ENCODE peak calls at places on chromosomes 12 and 14, in four cellular contexts. One of them, this sample, is unnamed.
A peak's percentile ranks its signal among the peaks of the same experiment; 100 is the strongest.

GRCh38 chr12:53532026-53532425 is 24.7 kb upstream of the NPFF start:
- DNase-seq in upper lobe of right lung: no peak
- DNase-seq in lower leg skin: no peak
- DNase-seq in upper lobe of left lung: no peak
- DNase-seq in this sample: no peak

GRCh38 chr12:83198291-83198690 is 511.6 kb downstream of the TMTC2 start:
- DNase-seq in upper lobe of right lung: no peak
- DNase-seq in lower leg skin: no peak
- DNase-seq in upper lobe of left lung: no peak
- DNase-seq in this sample: no peak

GRCh38 chr12:118052324-118053070 is 8.5 kb downstream of the WSB2 start:
- DNase-seq in upper lobe of right lung: peak; percentile 69
- DNase-seq in lower leg skin: peak; percentile 91
- DNase-seq in upper lobe of left lung: peak; percentile 90
- DNase-seq in this sample: no peak

GRCh38 chr12:114729731-114730130 is 45.8 kb upstream of the TBX3 start:
- DNase-seq in upper lobe of right lung: no peak
- DNase-seq in lower leg skin: no peak
- DNase-seq in upper lobe of left lung: no peak
- DNase-seq in this sample: no peak

GRCh38 chr12:46358791-46359666 is 13.5 kb downstream of the SLC38A2 start:
- DNase-seq in upper lobe of right lung: no peak
- DNase-seq in lower leg skin: no peak
- DNase-seq in upper lobe of left lung: no peak
- DNase-seq in this sample: no peak

GRCh38 chr12:1607940-1608782 is 13.8 kb upstream of the FBXL14 start:
- DNase-seq in upper lobe of right lung: no peak
- DNase-seq in lower leg skin: no peak
- DNase-seq in upper lobe of left lung: no peak
- DNase-seq in this sample: no peak

GRCh38 chr14:92973265-92973797 is 50.4 kb downstream of the CHGA start:
- DNase-seq in upper lobe of right lung: peak; percentile 81
- DNase-seq in lower leg skin: peak; percentile 94
- DNase-seq in upper lobe of left lung: peak; percentile 67
- DNase-seq in this sample: no peak

GRCh38 chr12:3683670-3684069 is 69.2 kb downstream of the CRACR2A start:
- DNase-seq in upper lobe of right lung: no peak
- DNase-seq in lower leg skin: no peak
- DNase-seq in upper lobe of left lung: no peak
- DNase-seq in this sample: no peak

GRCh38 chr14:35333347-35333730 is 41.2 kb downstream of the PSMA6 start:
- DNase-seq in upper lobe of right lung: no peak
- DNase-seq in lower leg skin: no peak
- DNase-seq in upper lobe of left lung: no peak
- DNase-seq in this sample: no peak

GRCh38 chr12:44774815-44775411 is 101.2 kb downstream of the NELL2 start:
- DNase-seq in upper lobe of right lung: no peak
- DNase-seq in lower leg skin: no peak
- DNase-seq in upper lobe of left lung: no peak
- DNase-seq in this sample: peak; percentile 21

GRCh38 chr12:92505373-92506340 is 197.1 kb upstream of the PLEKHG7 start:
- DNase-seq in upper lobe of right lung: peak; percentile 66
- DNase-seq in lower leg skin: peak; percentile 90
- DNase-seq in upper lobe of left lung: peak; percentile 59
- DNase-seq in this sample: no peak

GRCh38 chr14:56886471-56887062 is 76.3 kb upstream of the OTX2 start:
- DNase-seq in upper lobe of right lung: no peak
- DNase-seq in lower leg skin: no peak
- DNase-seq in upper lobe of left lung: no peak
- DNase-seq in this sample: no peak

GRCh38 chr14:47365248-47365647 is 310.2 kb downstream of the MDGA2 start:
- DNase-seq in upper lobe of right lung: no peak
- DNase-seq in lower leg skin: no peak
- DNase-seq in upper lobe of left lung: no peak
- DNase-seq in this sample: no peak

GRCh38 chr12:126747530-126748149 is 1519.3 kb upstream of the TMEM132C start:
- DNase-seq in upper lobe of right lung: peak; percentile 77
- DNase-seq in lower leg skin: no peak
- DNase-seq in upper lobe of left lung: peak; percentile 48
- DNase-seq in this sample: peak; percentile 24

GRCh38 chr14:49892301-49892635 is 614 bp upstream of the ARF6 start:
- DNase-seq in upper lobe of right lung: no peak
- DNase-seq in lower leg skin: no peak
- DNase-seq in upper lobe of left lung: peak; percentile 70
- DNase-seq in this sample: no peak

DNA sequence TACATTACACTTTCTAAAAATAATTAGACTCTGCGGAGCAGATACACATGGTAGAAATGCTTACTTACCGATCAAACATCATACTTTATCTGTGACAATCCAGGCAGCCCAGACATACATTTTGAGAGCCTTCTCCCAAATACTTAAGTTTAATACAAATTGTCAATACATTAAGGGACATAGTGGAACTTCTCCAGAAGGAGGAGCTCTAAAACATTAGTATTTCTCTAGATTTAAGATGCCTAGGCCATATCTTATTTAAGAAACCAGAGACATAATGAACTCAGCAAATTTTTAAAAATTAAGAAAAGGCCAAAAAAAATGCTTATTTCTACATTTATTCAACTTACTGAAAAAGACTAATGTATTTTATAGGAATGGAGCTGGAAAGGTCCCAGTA is 16.1 kb downstream of the ACSM4 start:
- DNase-seq in upper lobe of right lung: no peak
- DNase-seq in lower leg skin: no peak
- DNase-seq in upper lobe of left lung: no peak
- DNase-seq in this sample: no peak
- TF ChIP-seq CTCF in upper lobe of right lung: no peak
- TF ChIP-seq CTCF in lower leg skin: no peak
- TF ChIP-seq CTCF in upper lobe of left lung: no peak
- TF ChIP-seq CTCF in this sample: peak; percentile 19

GRCh38 chr14:96297000-96297399 is 41.0 kb downstream of the BDKRB1 start:
- DNase-seq in upper lobe of right lung: no peak
- DNase-seq in lower leg skin: no peak
- DNase-seq in upper lobe of left lung: no peak
- DNase-seq in this sample: no peak
- TF ChIP-seq CTCF in upper lobe of right lung: peak; percentile 62
- TF ChIP-seq CTCF in lower leg skin: no peak
- TF ChIP-seq CTCF in upper lobe of left lung: peak; percentile 38
- TF ChIP-seq CTCF in this sample: peak; percentile 57

GRCh38 chr12:95216704-95217376 is 427 bp downstream of the FGD6 start:
- DNase-seq in upper lobe of right lung: no peak
- DNase-seq in lower leg skin: no peak
- DNase-seq in upper lobe of left lung: no peak
- DNase-seq in this sample: no peak

GRCh38 chr12:95218852-95219171 is 1.2 kb downstream of the VEZT start:
- DNase-seq in upper lobe of right lung: no peak
- DNase-seq in lower leg skin: no peak
- DNase-seq in upper lobe of left lung: peak; percentile 35
- DNase-seq in this sample: no peak

GRCh38 chr12:95218164-95218851 is 701 bp downstream of the VEZT start:
- DNase-seq in upper lobe of right lung: no peak
- DNase-seq in lower leg skin: no peak
- DNase-seq in upper lobe of left lung: no peak
- DNase-seq in this sample: no peak

GRCh38 chr12:95215925-95216324 is 1.3 kb downstream of the FGD6 start:
- DNase-seq in upper lobe of right lung: no peak
- DNase-seq in lower leg skin: no peak
- DNase-seq in upper lobe of left lung: no peak
- DNase-seq in this sample: no peak

GRCh38 chr12:95217377-95218163 is at the start of the genes FGD6 and VEZT:
- DNase-seq in upper lobe of right lung: peak; percentile 99
- DNase-seq in lower leg skin: peak; percentile 100
- DNase-seq in upper lobe of left lung: peak; percentile 99
- DNase-seq in this sample: peak; percentile 93
- TF ChIP-seq CTCF in upper lobe of right lung: peak; percentile 72
- TF ChIP-seq CTCF in lower leg skin: no peak
- TF ChIP-seq CTCF in upper lobe of left lung: peak; percentile 92
- TF ChIP-seq CTCF in this sample: peak; percentile 63

GRCh38 chr12:66143868-66144267 is 13.3 kb upstream of the LLPH start:
- DNase-seq in upper lobe of right lung: no peak
- DNase-seq in lower leg skin: no peak
- DNase-seq in upper lobe of left lung: no peak
- DNase-seq in this sample: no peak

GRCh38 chr12:66154776-66155175 is 15.0 kb downstream of the TMBIM4 start:
- DNase-seq in upper lobe of right lung: no peak
- DNase-seq in lower leg skin: no peak
- DNase-seq in upper lobe of left lung: no peak
- DNase-seq in this sample: no peak

GRCh38 chr12:66144796-66145754 is 14.5 kb upstream of the LLPH start:
- DNase-seq in upper lobe of right lung: no peak
- DNase-seq in lower leg skin: no peak
- DNase-seq in upper lobe of left lung: peak; percentile 69
- DNase-seq in this sample: no peak

GRCh38 chr12:66152732-66153131 is 17.1 kb downstream of the TMBIM4 start:
- DNase-seq in upper lobe of right lung: no peak
- DNase-seq in lower leg skin: no peak
- DNase-seq in upper lobe of left lung: no peak
- DNase-seq in this sample: no peak

DNA sequence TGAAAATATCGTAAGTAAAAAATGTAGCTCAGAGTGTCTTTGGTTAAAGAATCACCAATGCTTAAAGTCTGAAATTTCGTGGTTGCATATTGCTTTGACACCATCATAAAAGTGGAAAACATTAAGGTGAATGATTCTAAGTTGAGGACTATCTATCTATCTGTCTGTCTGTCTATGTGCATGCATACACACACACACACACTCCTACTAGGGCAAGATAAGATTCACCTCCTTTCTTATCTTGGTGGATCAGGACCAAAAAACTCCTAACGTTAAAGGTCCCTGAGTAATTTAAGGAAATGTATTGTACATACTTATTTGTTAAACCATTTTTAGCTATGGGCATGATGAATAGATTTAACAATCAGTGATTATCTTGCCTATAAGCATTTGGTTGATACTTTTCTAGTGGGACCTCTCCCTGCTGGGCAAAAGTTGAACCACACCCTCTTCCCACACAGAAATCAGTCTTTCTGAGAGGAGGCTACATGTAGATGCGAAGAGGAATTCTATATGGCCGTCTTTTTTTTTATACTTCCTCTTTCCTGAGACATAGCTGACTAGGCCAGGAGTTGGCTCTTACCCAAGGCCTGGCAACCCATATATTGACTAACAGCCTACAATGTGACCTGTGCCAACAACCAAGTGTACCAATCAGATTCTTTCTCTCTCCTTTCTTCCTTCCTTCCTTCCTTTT is 19.3 kb upstream of the LLPH start:
- DNase-seq in upper lobe of right lung: no peak
- DNase-seq in lower leg skin: no peak
- DNase-seq in upper lobe of left lung: peak; percentile 65
- DNase-seq in this sample: no peak
- TF ChIP-seq CTCF in upper lobe of right lung: peak; percentile 27
- TF ChIP-seq CTCF in lower leg skin: no peak
- TF ChIP-seq CTCF in upper lobe of left lung: no peak
- TF ChIP-seq CTCF in this sample: no peak

DNA sequence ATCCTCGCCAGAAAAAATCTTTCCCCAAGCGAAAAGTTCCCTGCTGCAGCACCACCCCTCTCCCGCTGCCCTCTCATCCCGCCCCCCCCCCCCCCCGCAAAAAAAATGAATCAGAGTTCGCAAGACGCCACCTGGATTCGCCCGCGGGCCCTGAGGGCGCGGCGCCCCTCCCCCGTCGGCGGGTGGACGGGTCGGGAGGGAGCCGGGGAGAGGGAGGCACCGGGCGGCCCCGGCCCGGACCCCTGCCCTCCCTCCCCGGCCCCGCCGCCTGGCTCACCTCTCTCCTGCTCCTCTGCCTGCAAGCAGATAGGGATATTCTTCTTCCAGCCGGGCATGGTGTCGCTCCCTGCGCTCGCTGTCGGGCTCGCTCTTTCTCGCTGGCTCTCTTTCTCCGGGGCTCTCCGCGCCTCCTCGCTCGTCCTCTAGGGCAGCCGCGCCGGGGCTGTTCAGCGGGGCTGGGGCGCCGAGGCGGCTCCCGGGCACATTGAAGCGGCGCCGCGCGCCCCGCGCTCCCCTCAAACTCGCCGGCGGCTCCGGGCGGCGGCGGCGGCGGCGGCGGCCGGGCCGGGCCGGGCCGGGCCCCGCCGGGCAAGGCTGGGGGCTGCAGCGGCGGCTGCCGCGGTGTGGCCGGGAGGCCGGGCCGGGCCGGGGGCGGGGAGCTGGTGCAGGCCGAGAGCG is 200.2 kb upstream of the CAND1 start:
- DNase-seq in upper lobe of right lung: peak; percentile 70
- DNase-seq in lower leg skin: peak; percentile 85
- DNase-seq in upper lobe of left lung: no peak
- DNase-seq in this sample: no peak
- TF ChIP-seq CTCF in upper lobe of right lung: no peak
- TF ChIP-seq CTCF in lower leg skin: no peak
- TF ChIP-seq CTCF in upper lobe of left lung: no peak
- TF ChIP-seq CTCF in this sample: no peak

DNA sequence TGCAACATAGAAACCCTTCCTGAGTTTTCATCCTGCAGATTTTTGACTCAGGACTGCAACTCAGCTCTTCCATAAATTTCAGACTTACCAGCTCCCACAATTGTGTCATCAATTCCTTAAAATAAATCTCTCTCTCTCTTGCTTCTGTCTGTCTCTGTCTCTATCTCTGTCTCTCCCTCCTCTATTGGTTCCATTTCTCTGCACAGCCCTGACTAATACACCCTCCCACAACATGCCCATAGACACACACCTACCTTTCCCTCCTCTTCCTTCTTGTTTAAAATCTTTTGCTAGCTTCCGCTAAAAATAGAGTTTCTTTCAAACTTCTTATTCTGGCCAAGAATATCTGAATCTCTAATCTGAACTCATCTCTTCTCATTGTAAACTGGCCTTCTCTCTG is 22.9 kb upstream of the PTHLH start:
- DNase-seq in upper lobe of right lung: no peak
- DNase-seq in lower leg skin: no peak
- DNase-seq in upper lobe of left lung: no peak
- DNase-seq in this sample: no peak
- TF ChIP-seq CTCF in upper lobe of right lung: no peak
- TF ChIP-seq CTCF in lower leg skin: no peak
- TF ChIP-seq CTCF in upper lobe of left lung: no peak
- TF ChIP-seq CTCF in this sample: no peak

GRCh38 chr14:96961895-96962294 is 164.7 kb downstream of the VRK1 start:
- DNase-seq in upper lobe of right lung: no peak
- DNase-seq in lower leg skin: no peak
- DNase-seq in upper lobe of left lung: no peak
- DNase-seq in this sample: no peak
- TF ChIP-seq CTCF in upper lobe of right lung: no peak
- TF ChIP-seq CTCF in lower leg skin: no peak
- TF ChIP-seq CTCF in upper lobe of left lung: no peak
- TF ChIP-seq CTCF in this sample: no peak

GRCh38 chr14:94536836-94537235 is 24.4 kb upstream of the SERPINA4 start:
- DNase-seq in upper lobe of right lung: no peak
- DNase-seq in lower leg skin: peak; percentile 28
- DNase-seq in upper lobe of left lung: no peak
- DNase-seq in this sample: no peak
- TF ChIP-seq CTCF in upper lobe of right lung: no peak
- TF ChIP-seq CTCF in lower leg skin: no peak
- TF ChIP-seq CTCF in upper lobe of left lung: no peak
- TF ChIP-seq CTCF in this sample: no peak